ENCODE peak calls at places on chromosomes 3 and 15, in six cellular contexts. C is GM12891, X is H1, Q is K562, Z is GM12878, W is HepG2. Y is an unnamed sample.

GRCh38 chr15:89034305-89034704 is 54.0 kb upstream of the ABHD2 start:
- DNase-seq in C (no peak), X (no peak), Q (no peak), Z (no peak), W (peak), Y (no peak)

GRCh38 chr3:51715231-51716058 is 8.6 kb downstream of the GRM2 start:
- DNase-seq in C (peak), X (no peak), Q (no peak), Z (no peak), W (no peak), Y (peak)

GRCh38 chr15:40846846-40847224 is 3.0 kb downstream of the SPINT1 start:
- DNase-seq in C (no peak), X (no peak), Q (no peak), Z (no peak), W (no peak), Y (no peak)

GRCh38 chr3:187811580-187812250 is 66.4 kb upstream of the BCL6 start:
- DNase-seq in C (no peak), X (no peak), Q (no peak), Z (no peak), W (no peak), Y (no peak)

GRCh38 chr15:99090011-99090699 is 14.7 kb upstream of the SYNM start:
- DNase-seq in C (peak), X (no peak), Q (no peak), Z (peak), W (no peak), Y (no peak)

GRCh38 chr15:29925227-29926082 is 103.2 kb upstream of the TJP1 start:
- DNase-seq in C (peak), X (peak), Q (peak), Z (no peak), W (peak), Y (no peak)

GRCh38 chr15:42011074-42011473 is 9.8 kb downstream of the PLA2G4E start:
- DNase-seq in C (no peak), X (no peak), Q (no peak), Z (no peak), W (no peak), Y (no peak)

GRCh38 chr15:90871097-90871715 is 2.8 kb downstream of the FURIN start:
- DNase-seq in C (no peak), X (no peak), Q (peak), Z (no peak), W (no peak), Y (peak)

GRCh38 chr3:44649709-44650108 is 1.2 kb downstream of the ZNF35 start:
- DNase-seq in C (no peak), X (no peak), Q (no peak), Z (no peak), W (no peak), Y (no peak)

GRCh38 chr3:44647771-44648170 is 761 bp upstream of the ZNF35 start:
- DNase-seq in C (no peak), X (no peak), Q (no peak), Z (no peak), W (no peak), Y (no peak)

GRCh38 chr3:44643024-44643423 is 5.5 kb upstream of the ZNF35 start:
- DNase-seq in C (no peak), X (no peak), Q (no peak), Z (no peak), W (no peak), Y (no peak)

DNA sequence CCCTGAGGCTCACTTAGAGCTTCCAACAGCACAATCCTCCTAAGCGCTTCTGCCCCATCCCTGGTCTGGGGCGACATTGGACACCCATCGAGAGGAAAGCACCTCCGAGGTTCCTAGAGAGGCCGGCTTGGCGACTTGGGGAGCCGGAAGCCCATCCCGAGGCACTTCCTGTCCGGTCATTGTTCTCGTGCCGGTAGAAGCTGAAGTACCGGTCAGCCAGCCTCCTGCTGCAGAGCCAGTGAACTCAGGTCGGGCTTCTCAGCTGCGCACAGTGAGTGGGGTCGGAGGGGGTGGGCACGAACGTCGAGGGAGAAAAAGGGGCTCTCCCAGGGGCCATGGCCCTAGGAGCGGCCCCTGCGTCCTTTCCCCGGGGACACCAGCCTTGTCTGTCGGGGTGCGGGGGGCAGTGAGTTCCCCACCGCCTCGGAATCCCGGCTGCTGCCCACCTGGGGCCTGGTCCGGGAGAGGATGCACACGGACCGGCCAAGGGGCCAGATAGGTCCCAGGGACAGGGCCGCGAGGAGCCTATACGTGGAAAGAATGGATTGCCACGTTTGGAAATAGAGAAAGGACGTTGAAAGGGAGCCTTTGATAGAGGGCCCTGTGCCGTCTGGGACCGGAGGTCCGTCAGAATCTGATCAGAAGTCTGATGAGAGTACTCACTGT is at the start of gene ZNF35:
- DNase-seq in C (peak), X (peak), Q (peak), Z (peak), W (no peak), Y (peak)
- TF ChIP-seq POLR2A in C (peak), X (peak), Q (peak), Z (peak), W (no peak), Y (peak)

GRCh38 chr3:141094851-141095545 is 43.9 kb downstream of the SPSB4 start:
- DNase-seq in C (no peak), X (no peak), Q (no peak), Z (no peak), W (no peak), Y (no peak)
- TF ChIP-seq POLR2AphosphoS5 in C (no peak), X (no peak), Q (no peak), Z (no peak), W (no peak), Y (no peak)

GRCh38 chr15:28184166-28184565 is 85.1 kb upstream of the OCA2 start:
- DNase-seq in C (no peak), X (no peak), Q (no peak), Z (no peak), W (no peak), Y (no peak)
- TF ChIP-seq TAF1 in C (no peak), X (no peak), Q (no peak), Z (no peak), W (no peak), Y (no peak)

GRCh38 chr3:115146032-115146417 is 1.1 kb downstream of the ZBTB20 start:
- DNase-seq in C (no peak), X (no peak), Q (peak), Z (no peak), W (peak), Y (no peak)
- TF ChIP-seq POLR2A in C (no peak), X (peak), Q (no peak), Z (no peak), W (peak), Y (no peak)